ENCODE peak calls at places on chromosomes 6 and 20, in four cellular contexts. J is MV-4-11, L is midbrain, T is cardiac muscle cell. I is an unnamed sample.

GRCh38 chr6:24694198-24694597 is 24.8 kb downstream of the C6orf62 start:
- DNase-seq in T (no peak), J (no peak), L (no peak), I (no peak)

GRCh38 chr6:113464959-113465358 is 392.2 kb upstream of the MARCKS start:
- DNase-seq in L (no peak), J (peak), T (no peak), I (no peak)

GRCh38 chr20:58717278-58718091 is 24.9 kb downstream of the NPEPL1 start:
- DNase-seq in J (no peak), L (no peak), T (no peak), I (no peak)

GRCh38 chr6:25051083-25051482 is 115.3 kb upstream of the RIPOR2 start:
- DNase-seq in J (no peak), T (no peak), L (no peak), I (no peak)

GRCh38 chr6:144150673-144151009 is 324 bp downstream of the STX11 start:
- DNase-seq in T (peak), J (no peak), L (no peak), I (no peak)

GRCh38 chr6:135505222-135505621 is 7.7 kb upstream of the AHI1 start:
- DNase-seq in T (no peak), J (no peak), L (no peak), I (no peak)

GRCh38 chr6:161233986-161234620 is 39.8 kb downstream of the AGPAT4 start:
- DNase-seq in T (peak), J (no peak), L (peak), I (peak)

GRCh38 chr6:151330130-151330715 is 61.1 kb downstream of the ZBTB2 start:
- DNase-seq in J (no peak), L (no peak), T (no peak), I (no peak)

GRCh38 chr20:19314619-19315018 is 102.2 kb downstream of the SLC24A3 start:
- DNase-seq in J (no peak), L (no peak), T (no peak), I (no peak)

GRCh38 chr6:112026933-112027332 is 27.0 kb upstream of the CCN6 start:
- DNase-seq in T (no peak), L (no peak), J (no peak), I (no peak)

GRCh38 chr6:153938876-153939275 is 100.2 kb upstream of the OPRM1 start:
- DNase-seq in J (no peak), L (no peak), T (no peak), I (no peak)

I was measured in G401.